ENCODE peak calls at places on chromosomes 1 and 21, in nine cellular contexts. W, Q, G, A, I, L, R, F and Y are unnamed samples.
A peak's percentile ranks its signal among the peaks of the same experiment; 100 is the strongest.

GRCh38 chr21:43921979-43922945 is 57.2 kb downstream of the AGPAT3 start:
- DNase-seq in W (no peak), Q (peak; percentile 78), G (no peak), A (no peak), I (no peak), L (no peak), R (no peak), F (no peak), Y (peak; percentile 53)

GRCh38 chr1:51855624-51856023 is 22.9 kb downstream of the NRDC start:
- DNase-seq in W (no peak), Q (no peak), G (no peak), A (no peak), I (no peak), L (no peak), R (no peak), F (no peak), Y (no peak)

GRCh38 chr1:61605607-61606321 is 119.2 kb downstream of the TM2D1 start:
- DNase-seq in W (no peak), Q (peak; percentile 25), G (no peak), A (no peak), I (peak; percentile 48), L (no peak), R (peak; percentile 7), F (no peak), Y (peak; percentile 31)

GRCh38 chr1:178031856-178032320 is 62.0 kb upstream of the RASAL2 start:
- DNase-seq in W (peak; percentile 95), Q (peak; percentile 97), G (peak; percentile 81), A (peak; percentile 95), I (peak; percentile 93), L (peak; percentile 91), R (peak; percentile 97), F (peak; percentile 99), Y (peak; percentile 97)

GRCh38 chr1:225670356-225670755 is 17.4 kb upstream of the ENAH start:
- DNase-seq in W (no peak), Q (no peak), G (no peak), A (no peak), I (no peak), L (no peak), R (no peak), F (no peak), Y (no peak)

GRCh38 chr1:160149706-160150105 is 1.7 kb upstream of the ATP1A4 start:
- DNase-seq in W (no peak), Q (peak; percentile 48), G (no peak), A (no peak), I (peak; percentile 85), L (no peak), R (no peak), F (no peak), Y (peak; percentile 72)

GRCh38 chr1:29762635-29763034 is 526.3 kb downstream of the PTPRU start:
- DNase-seq in W (peak; percentile 3), Q (no peak), G (no peak), A (peak; percentile 30), I (no peak), L (no peak), R (no peak), F (no peak), Y (no peak)

GRCh38 chr1:35567947-35568558 is 5.1 kb upstream of the TFAP2E start:
- DNase-seq in W (no peak), Q (no peak), G (peak; percentile 5), A (no peak), I (no peak), L (no peak), R (no peak), F (no peak), Y (no peak)

GRCh38 chr1:153540394-153541361 is at the start of gene S100A5:
- DNase-seq in W (no peak), Q (peak; percentile 35), G (no peak), A (no peak), I (peak; percentile 64), L (no peak), R (no peak), F (no peak), Y (no peak)

GRCh38 chr1:241828576-241828975 is 19.4 kb upstream of the EXO1 start:
- DNase-seq in W (no peak), Q (peak; percentile 5), G (peak; percentile 10), A (no peak), I (peak; percentile 65), L (no peak), R (no peak), F (no peak), Y (peak; percentile 48)

GRCh38 chr1:25118554-25118953 is 113.7 kb downstream of the SYF2 start:
- DNase-seq in W (no peak), Q (no peak), G (no peak), A (no peak), I (no peak), L (no peak), R (no peak), F (no peak), Y (no peak)

GRCh38 chr1:56255516-56256181 is 323.7 kb downstream of the PLPP3 start:
- DNase-seq in W (peak; percentile 32), Q (peak; percentile 96), G (no peak), A (peak; percentile 91), I (peak; percentile 98), L (peak; percentile 30), R (peak; percentile 96), F (peak; percentile 92), Y (peak; percentile 96)

DNA sequence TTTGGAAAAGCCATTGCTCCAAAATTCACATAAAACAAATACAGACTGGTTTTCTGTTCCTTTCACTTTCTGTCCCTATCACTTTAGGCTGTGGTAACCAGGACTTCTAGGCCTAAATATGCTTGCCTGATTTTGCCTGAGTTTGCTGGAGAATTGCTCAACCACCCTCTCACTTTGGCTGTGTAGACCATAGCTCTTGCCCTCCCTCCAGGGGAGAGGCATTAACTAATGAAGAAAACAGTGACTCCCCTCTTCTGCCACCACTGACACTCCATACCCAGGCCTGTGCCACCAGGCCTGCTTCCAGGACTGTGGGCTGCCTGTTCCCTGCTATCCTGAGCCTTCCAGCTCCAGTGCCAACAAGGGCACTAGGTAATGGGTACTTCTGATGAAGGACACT is 163.5 kb downstream of the TOMM20 start:
- DNase-seq in W (no peak), Q (peak; percentile 65), G (no peak), A (no peak), I (peak; percentile 64), L (no peak), R (no peak), F (no peak), Y (no peak)
- H3K4me3 ChIP-seq in W (no peak overlapping the region), Q (no peak overlapping the region), G (no peak overlapping the region), A (no peak overlapping the region), I (no peak overlapping the region), L (no peak overlapping the region), R (no peak overlapping the region), F (no peak overlapping the region), Y (no peak overlapping the region)

GRCh38 chr1:161389691-161390558 is 22.2 kb upstream of the CFAP126 start:
- DNase-seq in W (peak; percentile 99), Q (peak; percentile 99), G (peak; percentile 94), A (peak; percentile 99), I (peak; percentile 98), L (peak; percentile 99), R (peak; percentile 99), F (peak; percentile 99), Y (peak; percentile 100)
- TF ChIP-seq CTCF in W (no peak), Q (no peak), G (no peak), A (no peak), I (no peak), L (no peak), R (no peak), F (no peak), Y (no peak)

GRCh38 chr1:16960560-16961296 is 19.7 kb downstream of the MFAP2 start:
- DNase-seq in W (peak; percentile 94), Q (peak; percentile 86), G (peak; percentile 87), A (peak; percentile 82), I (peak; percentile 80), L (peak; percentile 96), R (no peak), F (peak; percentile 77), Y (peak; percentile 82)
- H3K4me3 ChIP-seq in W (peak overlapping the region; percentile 40), Q (peak overlapping the region; percentile 17), G (peak overlapping the region; percentile 54), A (peak overlapping the region; percentile 10), I (peak overlapping the region; percentile 56), L (peak overlapping the region; percentile 33), R (peak overlapping the region; percentile 50), F (peak overlapping the region; percentile 22), Y (peak overlapping the region; percentile 47)

GRCh38 chr1:3890389-3891328 is 9.4 kb downstream of the C1orf174 start:
- DNase-seq in W (no peak), Q (no peak), G (no peak), A (no peak), I (no peak), L (no peak), R (no peak), F (no peak), Y (no peak)
- TF ChIP-seq CTCF in W (no peak), Q (no peak), G (no peak), A (no peak), I (no peak), L (no peak), R (no peak), F (no peak), Y (no peak)